ENCODE peak calls at places on chromosomes 11 and 22, in ten cellular contexts. F, I, S, Y, Q, P, C, Z, U and L are unnamed samples.

GRCh38 chr22:35719212-35719869 is 1.7 kb downstream of the APOL5 start:
- DNase-seq in F (no peak), I (no peak), S (no peak), Y (no peak), Q (no peak), P (no peak), C (no peak), Z (no peak), U (no peak), L (no peak)

GRCh38 chr11:92415246-92415645 is 190.6 kb downstream of the FAT3 start:
- DNase-seq in F (no peak), I (peak; percentile 6), S (no peak), Y (no peak), Q (no peak), P (no peak), C (no peak), Z (no peak), U (no peak), L (no peak)

GRCh38 chr22:49968831-49969661 is 8.5 kb downstream of the PIM3 start:
- DNase-seq in F (no peak), I (no peak), S (no peak), Y (no peak), Q (peak; percentile 68), P (peak; percentile 82), C (no peak), Z (peak; percentile 49), U (peak; percentile 56), L (no peak)

GRCh38 chr11:46106530-46107407 is 14.5 kb downstream of the PHF21A start:
- DNase-seq in F (peak; percentile 49), I (peak; percentile 53), S (no peak), Y (no peak), Q (no peak), P (no peak), C (no peak), Z (no peak), U (no peak), L (no peak)

GRCh38 chr11:128830836-128831780 is 36.0 kb downstream of the KCNJ1 start:
- DNase-seq in F (peak; percentile 91), I (peak; percentile 88), S (peak; percentile 69), Y (peak; percentile 85), Q (peak; percentile 86), P (peak; percentile 90), C (peak; percentile 42), Z (peak; percentile 85), U (peak; percentile 81), L (peak; percentile 84)

GRCh38 chr11:118238947-118239346 is 13.2 kb downstream of the MPZL3 start:
- DNase-seq in F (no peak), I (no peak), S (no peak), Y (no peak), Q (no peak), P (no peak), C (no peak), Z (no peak), U (no peak), L (no peak)

GRCh38 chr11:44788536-44789227 is 61.9 kb downstream of the TSPAN18 start:
- DNase-seq in F (no peak), I (no peak), S (no peak), Y (peak; percentile 32), Q (no peak), P (no peak), C (no peak), Z (no peak), U (peak; percentile 8), L (no peak)

GRCh38 chr11:84890706-84891105 is 736.4 kb downstream of the DLG2 start:
- DNase-seq in F (no peak), I (no peak), S (no peak), Y (no peak), Q (no peak), P (no peak), C (no peak), Z (no peak), U (no peak), L (no peak)

GRCh38 chr22:40348025-40348658 is 1.8 kb downstream of the ADSL start:
- DNase-seq in F (peak; percentile 80), I (peak; percentile 73), S (no peak), Y (peak; percentile 60), Q (no peak), P (no peak), C (no peak), Z (peak; percentile 78), U (no peak), L (peak; percentile 66)

GRCh38 chr22:43151251-43152000 is at the start of gene TSPO:
- DNase-seq in F (peak; percentile 61), I (peak; percentile 29), S (no peak), Y (peak; percentile 37), Q (peak; percentile 90), P (peak; percentile 95), C (peak; percentile 33), Z (peak; percentile 48), U (peak; percentile 88), L (no peak)

GRCh38 chr11:113849713-113850112 is 25.7 kb downstream of the USP28 start:
- DNase-seq in F (no peak), I (no peak), S (no peak), Y (no peak), Q (no peak), P (no peak), C (no peak), Z (no peak), U (no peak), L (no peak)

GRCh38 chr11:33724644-33725035 is 11.6 kb downstream of the CD59 start:
- DNase-seq in F (peak; percentile 95), I (peak; percentile 91), S (no peak), Y (no peak), Q (no peak), P (no peak), C (no peak), Z (no peak), U (no peak), L (no peak)

GRCh38 chr22:17366329-17366728 is 2.9 kb upstream of the CECR2 start:
- DNase-seq in F (no peak), I (no peak), S (no peak), Y (no peak), Q (no peak), P (no peak), C (no peak), Z (no peak), U (no peak), L (no peak)

GRCh38 chr11:62896049-62896448 is 15.4 kb downstream of the SLC3A2 start:
- DNase-seq in F (no peak), I (no peak), S (no peak), Y (no peak), Q (no peak), P (no peak), C (no peak), Z (no peak), U (no peak), L (no peak)

GRCh38 chr11:73393479-73394415 is 17.5 kb downstream of the RELT start:
- DNase-seq in F (peak; percentile 89), I (peak; percentile 85), S (no peak), Y (peak; percentile 85), Q (peak; percentile 81), P (peak; percentile 87), C (peak; percentile 48), Z (peak; percentile 64), U (peak; percentile 80), L (peak; percentile 60)

GRCh38 chr11:72799441-72799840 is 5.6 kb upstream of the STARD10 start:
- DNase-seq in F (no peak), I (no peak), S (no peak), Y (no peak), Q (no peak), P (no peak), C (no peak), Z (no peak), U (no peak), L (no peak)

GRCh38 chr11:131572423-131572822 is 202.0 kb downstream of the NTM start:
- DNase-seq in F (no peak), I (no peak), S (no peak), Y (no peak), Q (no peak), P (no peak), C (no peak), Z (no peak), U (no peak), L (no peak)

GRCh38 chr11:536841-537621 is at the start of gene LRRC56:
- DNase-seq in F (peak; percentile 86), I (peak; percentile 38), S (peak; percentile 79), Y (peak; percentile 85), Q (peak; percentile 94), P (peak; percentile 97), C (no peak), Z (peak; percentile 92), U (peak; percentile 93), L (peak; percentile 83)
- H3K4me3 ChIP-seq in F (peak within 1 kb of the TSS; percentile 34), I (peak within 1 kb of the TSS; percentile 25), S (peak within 1 kb of the TSS; percentile 75), Y (peak within 1 kb of the TSS; percentile 27), Q (peak within 1 kb of the TSS; percentile 71), P (peak within 1 kb of the TSS; percentile 40), C (no peak within 1 kb of the TSS), Z (peak within 1 kb of the TSS; percentile 69), U (peak within 1 kb of the TSS; percentile 75), L (peak within 1 kb of the TSS; percentile 43)

DNA sequence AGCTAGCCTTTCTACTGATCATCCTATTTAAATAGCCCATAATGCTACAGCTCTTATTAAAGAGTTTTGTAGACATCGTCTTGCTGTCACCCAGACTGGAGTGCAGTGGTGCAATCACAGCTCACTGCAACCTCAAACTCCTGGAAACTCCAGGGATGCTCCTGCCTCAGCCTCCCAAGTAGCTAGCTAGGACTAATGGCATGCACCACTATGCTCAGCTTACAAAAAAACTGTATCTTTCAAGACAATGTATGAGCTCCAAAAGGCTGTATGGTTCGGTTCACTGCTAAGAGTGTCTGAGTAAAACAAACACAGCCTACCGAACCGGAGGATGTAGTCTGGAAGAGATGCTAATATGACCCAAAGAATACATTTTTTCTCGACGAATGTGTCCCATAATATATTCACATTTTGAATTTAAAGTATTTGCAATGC is 2.6 kb downstream of the TAF1D start:
- DNase-seq in F (no peak), I (no peak), S (no peak), Y (no peak), Q (no peak), P (no peak), C (no peak), Z (peak; percentile 35), U (no peak), L (no peak)
- H3K4me3 ChIP-seq in F (peak overlapping the region; percentile 95), I (peak overlapping the region; percentile 93), S (peak overlapping the region; percentile 76), Y (peak overlapping the region; percentile 92), Q (peak overlapping the region; percentile 86), P (peak overlapping the region; percentile 80), C (peak overlapping the region; percentile 73), Z (peak overlapping the region; percentile 98), U (peak overlapping the region; percentile 84), L (peak overlapping the region; percentile 96)

DNA sequence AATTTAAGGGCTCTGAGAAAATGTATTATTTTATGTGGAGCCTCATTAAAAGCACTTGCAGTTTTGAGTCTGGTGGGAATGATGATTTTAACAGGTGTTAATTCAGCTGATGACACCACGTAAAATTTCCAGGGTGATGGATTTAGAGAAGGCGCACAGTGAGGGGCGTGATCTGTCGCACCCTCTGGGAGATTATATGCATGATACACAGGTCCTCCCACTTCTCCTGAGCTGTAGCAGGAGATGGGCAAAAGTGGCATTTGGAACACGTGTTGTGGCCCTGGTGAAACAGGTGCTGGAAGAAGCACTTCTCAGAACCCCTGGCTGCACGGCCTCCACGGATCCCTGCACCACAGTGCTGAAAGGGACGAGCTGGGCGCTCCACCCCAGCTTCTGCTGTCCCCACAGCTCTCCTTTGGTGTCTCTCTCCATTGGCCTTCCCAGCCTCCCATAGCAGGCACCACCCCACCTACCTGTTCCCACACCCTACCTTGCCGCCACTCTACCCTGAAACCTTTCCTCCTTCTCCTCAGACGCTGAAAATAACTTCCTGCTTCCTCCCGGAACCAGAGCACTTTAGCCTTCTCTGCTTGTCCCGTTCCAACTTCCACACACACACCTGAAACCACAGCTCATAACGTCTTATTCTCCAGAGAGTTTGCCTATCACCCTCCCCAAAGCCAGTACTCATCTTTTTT is 6.9 kb upstream of the SORL1 start:
- DNase-seq in F (no peak), I (no peak), S (no peak), Y (no peak), Q (no peak), P (peak; percentile 55), C (no peak), Z (no peak), U (no peak), L (no peak)
- H3K4me3 ChIP-seq in F (no peak overlapping the region), I (no peak overlapping the region), S (peak overlapping the region; percentile 17), Y (no peak overlapping the region), Q (no peak overlapping the region), P (no peak overlapping the region), C (no peak overlapping the region), Z (no peak overlapping the region), U (no peak overlapping the region), L (no peak overlapping the region)

GRCh38 chr22:29702025-29702930 is 17.5 kb upstream of the CABP7 start:
- DNase-seq in F (no peak), I (no peak), S (no peak), Y (no peak), Q (no peak), P (no peak), C (no peak), Z (no peak), U (no peak), L (no peak)
- H3K4me3 ChIP-seq in F (no peak overlapping the region), I (no peak overlapping the region), S (no peak overlapping the region), Y (no peak overlapping the region), Q (no peak overlapping the region), P (no peak overlapping the region), C (no peak overlapping the region), Z (no peak overlapping the region), U (no peak overlapping the region), L (no peak overlapping the region)